ENCODE peak calls at places on chromosomes 6 and 20, in six cellular contexts. One of them, this sample, is unnamed.

GRCh38 chr6:21163110-21163837 is 430.3 kb upstream of the SOX4 start:
- DNase-seq in AG09309: peak
- DNase-seq in HFFc6: peak
- DNase-seq in mammary epithelial cell: peak
- DNase-seq in breast epithelium: no peak
- DNase-seq in H9: no peak
- DNase-seq in this sample: no peak

GRCh38 chr6:7725849-7726415 is at the start of gene BMP6:
- DNase-seq in AG09309: peak
- DNase-seq in HFFc6: peak
- DNase-seq in mammary epithelial cell: peak
- DNase-seq in breast epithelium: peak
- DNase-seq in H9: peak
- DNase-seq in this sample: peak

GRCh38 chr6:37759221-37760154 is 60.0 kb upstream of the ZFAND3 start:
- DNase-seq in AG09309: no peak
- DNase-seq in HFFc6: no peak
- DNase-seq in mammary epithelial cell: no peak
- DNase-seq in breast epithelium: no peak
- DNase-seq in H9: no peak
- DNase-seq in this sample: no peak

GRCh38 chr6:83314693-83315092 is 116.2 kb downstream of the ME1 start:
- DNase-seq in AG09309: no peak
- DNase-seq in HFFc6: no peak
- DNase-seq in mammary epithelial cell: no peak
- DNase-seq in breast epithelium: no peak
- DNase-seq in H9: no peak
- DNase-seq in this sample: no peak

GRCh38 chr6:138161434-138162103 is at the start of gene ARFGEF3:
- DNase-seq in AG09309: no peak
- DNase-seq in HFFc6: no peak
- DNase-seq in mammary epithelial cell: peak
- DNase-seq in breast epithelium: peak
- DNase-seq in H9: peak
- DNase-seq in this sample: peak

GRCh38 chr20:44419131-44419844 is 56.4 kb upstream of the TTPAL start:
- DNase-seq in AG09309: no peak
- DNase-seq in HFFc6: no peak
- DNase-seq in mammary epithelial cell: no peak
- DNase-seq in breast epithelium: no peak
- DNase-seq in H9: no peak
- DNase-seq in this sample: no peak

GRCh38 chr6:137341721-137342195 is 122.6 kb upstream of the IFNGR1 start:
- DNase-seq in AG09309: peak
- DNase-seq in HFFc6: no peak
- DNase-seq in mammary epithelial cell: no peak
- DNase-seq in breast epithelium: no peak
- DNase-seq in H9: peak
- DNase-seq in this sample: no peak

GRCh38 chr6:20978176-20978614 is 443.9 kb downstream of the CDKAL1 start:
- DNase-seq in AG09309: peak
- DNase-seq in HFFc6: peak
- DNase-seq in mammary epithelial cell: no peak
- DNase-seq in breast epithelium: no peak
- DNase-seq in H9: no peak
- DNase-seq in this sample: no peak

GRCh38 chr6:44730771-44731391 is 343.4 kb downstream of the CDC5L start:
- DNase-seq in AG09309: peak
- DNase-seq in HFFc6: peak
- DNase-seq in mammary epithelial cell: no peak
- DNase-seq in breast epithelium: no peak
- DNase-seq in H9: no peak
- DNase-seq in this sample: no peak

GRCh38 chr20:50308166-50308512 is 117.5 kb downstream of the CEBPB start:
- DNase-seq in AG09309: no peak
- DNase-seq in HFFc6: peak
- DNase-seq in mammary epithelial cell: peak
- DNase-seq in breast epithelium: no peak
- DNase-seq in H9: no peak
- DNase-seq in this sample: no peak

GRCh38 chr20:39524371-39524911 is 562.3 kb downstream of the DHX35 start:
- DNase-seq in AG09309: no peak
- DNase-seq in HFFc6: no peak
- DNase-seq in mammary epithelial cell: peak
- DNase-seq in breast epithelium: no peak
- DNase-seq in H9: no peak
- DNase-seq in this sample: no peak

GRCh38 chr6:149037026-149037734 is 280.3 kb upstream of the TAB2 start:
- DNase-seq in AG09309: no peak
- DNase-seq in HFFc6: peak
- DNase-seq in mammary epithelial cell: no peak
- DNase-seq in breast epithelium: no peak
- DNase-seq in H9: no peak
- DNase-seq in this sample: no peak

GRCh38 chr6:138107752-138108592 is 753 bp upstream of the PERP start:
- DNase-seq in AG09309: no peak
- DNase-seq in HFFc6: no peak
- DNase-seq in mammary epithelial cell: peak
- DNase-seq in breast epithelium: no peak
- DNase-seq in H9: peak
- DNase-seq in this sample: no peak

GRCh38 chr20:37945034-37945660 is 42.2 kb downstream of the VSTM2L start:
- DNase-seq in AG09309: no peak
- DNase-seq in HFFc6: no peak
- DNase-seq in mammary epithelial cell: no peak
- DNase-seq in breast epithelium: peak
- DNase-seq in H9: peak
- DNase-seq in this sample: no peak

GRCh38 chr20:12528591-12529041 is 480.2 kb upstream of the SPTLC3 start:
- DNase-seq in AG09309: no peak
- DNase-seq in HFFc6: no peak
- DNase-seq in mammary epithelial cell: no peak
- DNase-seq in breast epithelium: no peak
- DNase-seq in H9: no peak
- DNase-seq in this sample: no peak

GRCh38 chr6:46983007-46983411 is 59.1 kb downstream of the ADGRF1 start:
- DNase-seq in AG09309: peak
- DNase-seq in HFFc6: peak
- DNase-seq in mammary epithelial cell: peak
- DNase-seq in breast epithelium: no peak
- DNase-seq in H9: peak
- DNase-seq in this sample: no peak

GRCh38 chr6:455835-456234 is 64.3 kb downstream of the IRF4 start:
- DNase-seq in AG09309: no peak
- DNase-seq in HFFc6: no peak
- DNase-seq in mammary epithelial cell: no peak
- DNase-seq in breast epithelium: no peak
- DNase-seq in H9: peak
- DNase-seq in this sample: no peak

GRCh38 chr20:20892328-20892727 is 179.9 kb upstream of the RALGAPA2 start:
- DNase-seq in AG09309: no peak
- DNase-seq in HFFc6: no peak
- DNase-seq in mammary epithelial cell: no peak
- DNase-seq in breast epithelium: no peak
- DNase-seq in H9: no peak
- DNase-seq in this sample: no peak

GRCh38 chr6:42745083-42745637 is 743 bp downstream of the TBCC start:
- DNase-seq in AG09309: no peak
- DNase-seq in HFFc6: no peak
- DNase-seq in mammary epithelial cell: peak
- DNase-seq in breast epithelium: no peak
- DNase-seq in H9: peak
- DNase-seq in this sample: no peak

GRCh38 chr6:105369145-105369544 is 33.7 kb downstream of the PREP start:
- DNase-seq in AG09309: no peak
- DNase-seq in HFFc6: no peak
- DNase-seq in mammary epithelial cell: no peak
- DNase-seq in breast epithelium: no peak
- DNase-seq in H9: no peak
- DNase-seq in this sample: no peak

GRCh38 chr6:105359419-105360366 is 43.2 kb downstream of the PREP start:
- DNase-seq in AG09309: peak
- DNase-seq in HFFc6: peak
- DNase-seq in mammary epithelial cell: peak
- DNase-seq in breast epithelium: no peak
- DNase-seq in H9: no peak
- DNase-seq in this sample: no peak

GRCh38 chr6:105364243-105364642 is 38.6 kb downstream of the PREP start:
- DNase-seq in AG09309: no peak
- DNase-seq in HFFc6: no peak
- DNase-seq in mammary epithelial cell: peak
- DNase-seq in breast epithelium: no peak
- DNase-seq in H9: no peak
- DNase-seq in this sample: no peak

GRCh38 chr6:105363100-105363754 is 39.7 kb downstream of the PREP start:
- DNase-seq in AG09309: no peak
- DNase-seq in HFFc6: peak
- DNase-seq in mammary epithelial cell: peak
- DNase-seq in breast epithelium: no peak
- DNase-seq in H9: no peak
- DNase-seq in this sample: no peak
- TF ChIP-seq CTCF in AG09309: peak
- TF ChIP-seq CTCF in HFFc6: peak
- TF ChIP-seq CTCF in mammary epithelial cell: peak
- TF ChIP-seq CTCF in breast epithelium: no peak
- TF ChIP-seq CTCF in H9: peak
- TF ChIP-seq CTCF in this sample: no peak

DNA sequence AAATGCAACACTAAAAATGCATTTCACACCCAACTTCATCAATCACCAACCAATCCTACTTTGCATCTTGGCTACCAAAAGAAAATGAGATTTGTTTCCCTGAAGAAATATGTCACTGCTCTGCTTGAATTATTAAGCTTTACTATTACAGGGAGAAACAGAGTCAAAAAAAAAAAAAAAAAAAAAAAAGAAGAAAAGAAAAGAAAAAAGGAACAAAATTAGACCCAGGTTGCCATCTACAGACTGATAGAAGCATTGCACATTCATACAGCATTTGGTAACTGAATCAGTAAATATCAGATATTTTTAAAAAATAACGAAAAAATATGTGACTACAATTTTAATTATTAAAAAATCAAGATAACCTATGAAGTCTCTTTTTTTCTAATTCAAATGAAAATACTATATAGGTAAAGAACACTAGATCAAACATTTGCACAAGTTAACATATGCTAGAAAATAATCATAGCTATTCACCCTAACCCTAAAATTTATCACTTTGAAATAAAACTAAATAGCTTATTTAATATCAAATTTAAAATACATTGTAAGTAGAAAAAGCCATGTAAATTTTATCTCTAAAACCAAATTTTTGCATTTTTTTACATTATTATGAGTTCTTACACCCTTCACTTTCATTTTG is 83.3 kb downstream of the DCDC2 start:
- DNase-seq in AG09309: no peak
- DNase-seq in HFFc6: peak
- DNase-seq in mammary epithelial cell: peak
- DNase-seq in breast epithelium: no peak
- DNase-seq in H9: no peak
- DNase-seq in this sample: no peak
- TF ChIP-seq CTCF in AG09309: peak
- TF ChIP-seq CTCF in HFFc6: peak
- TF ChIP-seq CTCF in mammary epithelial cell: peak
- TF ChIP-seq CTCF in breast epithelium: peak
- TF ChIP-seq CTCF in H9: peak
- TF ChIP-seq CTCF in this sample: peak

GRCh38 chr6:159107451-159108260 is 61.5 kb upstream of the FNDC1 start:
- DNase-seq in AG09309: no peak
- DNase-seq in HFFc6: no peak
- DNase-seq in mammary epithelial cell: no peak
- DNase-seq in breast epithelium: no peak
- DNase-seq in H9: no peak
- DNase-seq in this sample: no peak

GRCh38 chr6:159104931-159105330 is 60.1 kb upstream of the TAGAP start:
- DNase-seq in AG09309: no peak
- DNase-seq in HFFc6: no peak
- DNase-seq in mammary epithelial cell: peak
- DNase-seq in breast epithelium: no peak
- DNase-seq in H9: no peak
- DNase-seq in this sample: no peak

GRCh38 chr6:159106627-159107241 is 61.9 kb upstream of the TAGAP start:
- DNase-seq in AG09309: peak
- DNase-seq in HFFc6: peak
- DNase-seq in mammary epithelial cell: peak
- DNase-seq in breast epithelium: no peak
- DNase-seq in H9: peak
- DNase-seq in this sample: peak

GRCh38 chr6:159104163-159104885 is 59.5 kb upstream of the TAGAP start:
- DNase-seq in AG09309: no peak
- DNase-seq in HFFc6: peak
- DNase-seq in mammary epithelial cell: peak
- DNase-seq in breast epithelium: no peak
- DNase-seq in H9: peak
- DNase-seq in this sample: no peak

DNA sequence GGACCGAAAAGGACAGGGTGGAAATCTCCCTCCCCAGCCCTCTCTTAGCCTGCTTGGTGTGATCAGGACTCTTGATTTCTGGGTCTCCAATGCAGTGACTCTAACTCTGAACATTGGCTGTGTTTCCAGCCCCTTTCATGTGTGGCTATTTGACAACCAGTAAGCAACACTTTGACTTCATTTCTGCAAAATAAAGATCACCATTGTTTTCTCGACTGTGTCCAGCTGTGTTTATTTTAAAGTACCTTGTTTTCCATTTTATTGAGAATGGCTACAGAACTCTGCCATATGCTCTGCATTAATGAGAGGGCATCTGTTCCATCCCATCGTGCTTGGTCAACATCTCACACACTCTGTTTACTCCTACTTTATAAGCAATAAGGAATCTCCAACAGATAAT is 60.9 kb upstream of the TAGAP start:
- DNase-seq in AG09309: no peak
- DNase-seq in HFFc6: no peak
- DNase-seq in mammary epithelial cell: no peak
- DNase-seq in breast epithelium: no peak
- DNase-seq in H9: no peak
- DNase-seq in this sample: no peak
- TF ChIP-seq CTCF in AG09309: no peak
- TF ChIP-seq CTCF in HFFc6: no peak
- TF ChIP-seq CTCF in mammary epithelial cell: no peak
- TF ChIP-seq CTCF in breast epithelium: no peak
- TF ChIP-seq CTCF in H9: no peak
- TF ChIP-seq CTCF in this sample: no peak

DNA sequence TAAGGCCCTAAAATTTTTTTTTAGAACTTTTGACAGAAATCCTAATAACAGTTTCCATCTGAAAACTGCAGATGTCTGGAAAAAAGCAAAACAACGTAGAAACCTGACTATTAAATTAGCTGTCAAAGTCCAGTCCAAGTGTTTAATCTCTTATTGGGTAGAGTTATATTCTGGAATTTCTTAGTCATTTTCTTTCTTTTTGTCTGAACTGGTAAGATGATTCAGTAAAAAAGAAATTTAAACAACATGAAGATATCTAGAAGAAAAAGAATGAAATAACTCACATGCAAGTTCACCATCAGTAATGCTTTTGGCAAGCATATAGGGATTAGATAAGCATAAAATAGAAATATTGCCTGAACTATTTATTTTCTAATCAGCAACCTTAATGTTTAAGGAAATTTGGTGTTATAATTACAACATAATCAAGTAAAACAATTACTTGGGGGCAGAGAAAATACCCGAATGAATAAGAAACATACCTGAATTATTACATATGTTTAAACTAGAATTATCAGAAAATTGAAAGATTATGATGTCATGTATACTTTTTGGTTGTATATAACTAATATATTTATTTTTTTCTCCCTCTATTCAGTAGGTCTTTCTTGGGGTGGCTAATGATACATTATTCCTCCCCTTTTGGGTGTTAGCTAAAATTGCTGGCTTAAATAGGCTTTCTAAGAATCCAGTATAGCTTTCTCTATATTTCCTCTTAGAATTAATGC is 51.1 kb downstream of the FAM83B start:
- DNase-seq in AG09309: peak
- DNase-seq in HFFc6: no peak
- DNase-seq in mammary epithelial cell: no peak
- DNase-seq in breast epithelium: no peak
- DNase-seq in H9: no peak
- DNase-seq in this sample: no peak
- TF ChIP-seq CTCF in AG09309: no peak
- TF ChIP-seq CTCF in HFFc6: no peak
- TF ChIP-seq CTCF in mammary epithelial cell: no peak
- TF ChIP-seq CTCF in breast epithelium: no peak
- TF ChIP-seq CTCF in H9: no peak
- TF ChIP-seq CTCF in this sample: no peak